ENCODE peak calls at places on chromosomes 13 and 19, in four cellular contexts. S is IMR-90, J is H1, X is trophoblast cell. T is an unnamed sample.

GRCh38 chr19:46860846-46861690 is at the start of gene ARHGAP35:
- DNase-seq in S (no peak), J (no peak), X (peak; percentile 28), T (no peak)

GRCh38 chr13:113584870-113585671 is 518 bp downstream of the TFDP1 start:
- DNase-seq in S (no peak), J (no peak), X (peak; percentile 21), T (no peak)

GRCh38 chr13:106350208-106350607 is 185.3 kb downstream of the EFNB2 start:
- DNase-seq in S (no peak), J (no peak), X (no peak), T (no peak)

GRCh38 chr19:12411893-12412292 is 10.8 kb upstream of the ZNF799 start:
- DNase-seq in S (no peak), J (no peak), X (no peak), T (no peak)

GRCh38 chr13:40611004-40611403 is 55.4 kb downstream of the FOXO1 start:
- DNase-seq in S (no peak), J (no peak), X (no peak), T (no peak)

GRCh38 chr13:110218601-110219201 is 88.3 kb downstream of the COL4A1 start:
- DNase-seq in S (no peak), J (no peak), X (no peak), T (no peak)

GRCh38 chr13:25170554-25171107 is 1.5 kb downstream of the AMER2 start:
- DNase-seq in S (no peak), J (no peak), X (peak; percentile 9), T (no peak)

GRCh38 chr13:84655677-84656076 is 773.4 kb upstream of the SLITRK1 start:
- DNase-seq in S (peak; percentile 31), J (no peak), X (no peak), T (no peak)

GRCh38 chr19:57867868-57868492 is 18.3 kb downstream of the ZNF587 start:
- DNase-seq in S (no peak), J (no peak), X (no peak), T (no peak)

GRCh38 chr19:15317392-15318011 is 14.8 kb downstream of the BRD4 start:
- DNase-seq in S (peak; percentile 80), J (no peak), X (peak; percentile 79), T (no peak)

GRCh38 chr13:40660270-40660669 is 6.2 kb downstream of the FOXO1 start:
- DNase-seq in S (no peak), J (no peak), X (no peak), T (no peak)

GRCh38 chr19:45687599-45687998 is 4.2 kb downstream of the SNRPD2 start:
- DNase-seq in S (no peak), J (no peak), X (no peak), T (no peak)

GRCh38 chr13:83895994-83896580 is 13.8 kb upstream of the SLITRK1 start:
- DNase-seq in S (peak; percentile 6), J (no peak), X (no peak), T (peak; percentile 12)

DNA sequence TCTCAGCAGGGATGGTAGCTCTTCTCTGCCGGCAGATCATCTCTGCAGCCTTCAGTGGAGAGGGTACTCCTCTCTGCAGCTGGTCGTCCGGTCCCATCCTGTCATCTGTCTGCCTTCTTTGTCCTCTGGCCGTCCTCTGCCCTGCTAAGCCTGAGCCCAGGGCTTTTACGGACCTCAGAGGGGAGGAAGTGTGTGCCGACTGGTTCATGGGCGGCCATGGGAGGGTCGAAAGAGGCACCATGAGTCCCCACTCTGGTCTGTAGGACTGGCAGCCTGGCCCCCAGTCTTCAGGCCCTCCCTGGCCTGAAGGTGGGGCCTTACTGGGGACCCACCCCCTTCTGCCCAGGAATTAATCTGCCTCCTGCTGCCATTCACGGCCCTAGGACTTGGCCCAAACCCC is 4.0 kb downstream of the ZNF554 start:
- DNase-seq in S (no peak), J (no peak), X (no peak), T (no peak)
- H2BK5ac ChIP-seq in S (no peak overlapping the region), J (no peak overlapping the region), X (no peak overlapping the region), T (no peak overlapping the region)

GRCh38 chr13:103862525-103862924 is 796.3 kb upstream of the SLC10A2 start:
- DNase-seq in S (no peak), J (no peak), X (no peak), T (no peak)
- H2BK5ac ChIP-seq in S (no peak overlapping the region), J (no peak overlapping the region), X (no peak overlapping the region), T (no peak overlapping the region)

DNA sequence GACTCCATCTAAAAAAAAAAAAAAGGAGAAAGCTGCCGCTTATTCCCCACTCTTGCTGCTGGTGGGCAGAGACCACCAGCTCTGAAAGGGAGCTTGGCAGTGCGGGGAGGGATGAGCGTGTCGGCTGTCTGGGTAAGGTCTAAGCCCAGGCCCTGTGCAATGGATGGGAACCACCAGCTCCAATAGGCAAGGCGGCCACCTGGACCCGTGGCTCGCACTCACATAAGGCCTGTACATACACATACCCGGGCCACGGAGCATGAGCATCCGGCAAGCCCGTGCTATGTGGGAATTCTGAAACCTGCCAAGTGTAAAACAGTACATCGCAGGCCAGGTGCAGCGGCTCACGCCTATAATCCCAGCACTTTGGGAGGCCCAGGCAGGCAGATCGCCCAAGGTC is 56.6 kb upstream of the USE1 start:
- DNase-seq in S (no peak), J (no peak), X (no peak), T (no peak)
- H2BK5ac ChIP-seq in S (no peak overlapping the region), J (no peak overlapping the region), X (no peak overlapping the region), T (no peak overlapping the region)

GRCh38 chr19:48835734-48836088 is 580 bp downstream of the HSD17B14 start:
- DNase-seq in S (peak; percentile 71), J (peak; percentile 78), X (peak; percentile 96), T (peak; percentile 91)
- H2BK5ac ChIP-seq in S (peak overlapping the region; percentile 45), J (peak overlapping the region; percentile 15), X (peak overlapping the region; percentile 7), T (peak overlapping the region; percentile 71)

DNA sequence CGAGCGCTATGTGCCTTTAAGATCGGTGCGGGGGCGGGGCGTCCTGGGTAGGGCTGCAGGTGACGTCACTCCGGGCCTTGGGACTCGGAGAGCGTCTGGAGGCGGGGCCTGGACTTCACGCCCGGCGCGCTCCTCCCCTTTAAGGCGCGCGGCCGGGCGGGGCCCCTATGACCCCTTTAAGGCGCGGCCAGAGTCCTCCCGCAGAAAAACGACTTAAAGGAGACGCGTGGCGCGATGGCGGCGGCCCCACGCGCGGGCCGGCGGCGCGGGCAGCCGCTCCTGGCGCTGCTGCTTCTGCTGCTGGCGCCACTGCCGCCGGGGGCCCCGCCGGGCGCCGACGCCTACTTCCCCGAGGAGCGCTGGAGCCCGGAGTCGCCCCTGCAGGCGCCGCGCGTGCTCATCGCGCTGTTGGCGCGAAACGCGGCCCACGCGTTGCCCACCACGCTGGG is at the start of gene COLGALT1:
- DNase-seq in S (peak; percentile 94), J (peak; percentile 80), X (peak; percentile 99), T (peak; percentile 95)
- H2BK5ac ChIP-seq in S (peak within 1 kb of the TSS; percentile 86), J (no peak within 1 kb of the TSS), X (peak within 1 kb of the TSS; percentile 60), T (peak within 1 kb of the TSS; percentile 33)

GRCh38 chr13:57045816-57046691 is 94.7 kb upstream of the PRR20A start:
- DNase-seq in S (no peak), J (no peak), X (no peak), T (peak; percentile 50)
- H2BK5ac ChIP-seq in S (no peak overlapping the region), J (no peak overlapping the region), X (no peak overlapping the region), T (no peak overlapping the region)

T was measured in mesenchymal stem cell.